ENCODE peak calls at places on chromosomes 11 and 22, in five cellular contexts. L is PC-3, C is LNCaP clone FGC, F is A549, D is HCT116. I is an unnamed sample.
A peak's percentile ranks its signal among the peaks of the same experiment; 100 is the strongest.

GRCh38 chr11:129894281-129895125 is 875 bp downstream of the NFRKB start:
- DNase-seq in L (peak; percentile 21), C (no peak), F (no peak), D (no peak), I (no peak)

GRCh38 chr22:38694945-38695344 is 5.8 kb downstream of the JOSD1 start:
- DNase-seq in L (no peak), C (no peak), F (no peak), D (no peak), I (no peak)

GRCh38 chr11:27233654-27234042 is 129.4 kb downstream of the CCDC34 start:
- DNase-seq in L (no peak), C (no peak), F (no peak), D (no peak), I (no peak)

GRCh38 chr22:33271390-33272161 is 213.4 kb upstream of the SYN3 start:
- DNase-seq in L (no peak), C (peak; percentile 71), F (no peak), D (no peak), I (no peak)

GRCh38 chr11:78339483-78339882 is 78.1 kb downstream of the GAB2 start:
- DNase-seq in L (no peak), C (no peak), F (no peak), D (no peak), I (no peak)

GRCh38 chr22:47190276-47190956 is 428.0 kb downstream of the TBC1D22A start:
- DNase-seq in L (no peak), C (no peak), F (no peak), D (no peak), I (no peak)

GRCh38 chr11:79437274-79437980 is 3.4 kb downstream of the TENM4 start:
- DNase-seq in L (no peak), C (no peak), F (no peak), D (no peak), I (no peak)

GRCh38 chr11:17978553-17979287 is 34.1 kb downstream of the SERGEF start:
- DNase-seq in L (peak; percentile 67), C (peak; percentile 30), F (peak; percentile 72), D (no peak), I (no peak)

GRCh38 chr22:32794449-32795213 is 6.9 kb upstream of the TIMP3 start:
- DNase-seq in L (no peak), C (no peak), F (no peak), D (peak; percentile 10), I (no peak)

GRCh38 chr11:44950036-44950624 is 553 bp downstream of the TP53I11 start:
- DNase-seq in L (no peak), C (no peak), F (no peak), D (no peak), I (no peak)

GRCh38 chr11:100789500-100789899 is 102.4 kb downstream of the ARHGAP42 start:
- DNase-seq in L (peak; percentile 33), C (no peak), F (no peak), D (no peak), I (no peak)

GRCh38 chr22:50530280-50530856 is 556 bp upstream of the TYMP start:
- DNase-seq in L (peak; percentile 68), C (peak; percentile 74), F (peak; percentile 54), D (peak; percentile 73), I (no peak)

GRCh38 chr22:38823637-38824036 is 20.2 kb downstream of the NPTXR start:
- DNase-seq in L (no peak), C (no peak), F (no peak), D (no peak), I (no peak)

DNA sequence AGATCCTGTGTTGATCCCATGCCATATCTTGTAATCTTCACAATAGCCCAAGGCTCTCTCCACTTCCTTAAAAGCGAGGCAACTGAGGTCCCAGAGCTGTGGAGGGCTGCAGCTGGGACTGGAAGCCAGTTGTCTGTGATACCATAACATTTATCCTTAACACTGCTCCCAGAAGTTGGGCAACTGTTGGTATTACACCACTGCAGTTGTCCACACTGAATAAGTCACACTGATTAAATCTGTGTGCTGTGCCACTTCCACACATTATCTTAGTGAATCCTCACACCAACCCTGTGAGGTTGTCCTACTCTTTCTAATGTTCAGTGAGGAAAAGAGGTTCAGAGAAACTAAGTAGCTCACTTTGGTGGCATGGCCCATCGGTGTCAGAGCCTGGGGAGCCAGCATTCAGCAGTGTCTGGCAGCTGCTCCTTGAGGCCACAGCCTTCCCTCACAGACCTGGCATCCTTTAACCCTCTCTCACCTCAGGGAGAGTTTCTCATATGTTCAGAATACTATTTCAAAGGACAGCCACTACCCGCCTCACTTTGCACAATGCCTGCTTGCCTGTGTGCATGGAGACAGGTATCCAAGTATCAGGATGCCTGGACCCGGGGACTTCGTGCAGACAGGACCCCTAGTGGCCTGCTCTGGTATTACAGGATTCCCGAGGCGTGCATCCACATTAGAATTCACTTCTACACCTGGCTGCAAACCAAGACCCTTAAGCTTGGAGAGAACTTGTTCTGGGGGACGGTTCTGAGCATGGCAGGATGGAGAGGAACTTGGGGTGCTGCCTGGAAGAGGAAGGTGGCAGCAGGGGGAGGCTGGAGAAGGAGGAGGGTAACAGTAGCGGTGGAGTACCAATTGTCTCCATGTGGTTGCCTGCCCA is 221.9 kb upstream of the TBCEL start:
- DNase-seq in L (peak; percentile 76), C (peak; percentile 19), F (peak; percentile 50), D (peak; percentile 32), I (peak; percentile 80)
- TF ChIP-seq CTCF in L (peak; percentile 95), C (peak; percentile 82), F (peak; percentile 49), D (peak; percentile 95), I (no peak)

GRCh38 chr11:69950120-69950519 is 128.0 kb upstream of the ANO1 start:
- DNase-seq in L (peak; percentile 72), C (peak; percentile 10), F (peak; percentile 52), D (peak; percentile 58), I (no peak)
- TF ChIP-seq CTCF in L (peak; percentile 98), C (peak; percentile 55), F (peak; percentile 38), D (peak; percentile 84), I (no peak)

DNA sequence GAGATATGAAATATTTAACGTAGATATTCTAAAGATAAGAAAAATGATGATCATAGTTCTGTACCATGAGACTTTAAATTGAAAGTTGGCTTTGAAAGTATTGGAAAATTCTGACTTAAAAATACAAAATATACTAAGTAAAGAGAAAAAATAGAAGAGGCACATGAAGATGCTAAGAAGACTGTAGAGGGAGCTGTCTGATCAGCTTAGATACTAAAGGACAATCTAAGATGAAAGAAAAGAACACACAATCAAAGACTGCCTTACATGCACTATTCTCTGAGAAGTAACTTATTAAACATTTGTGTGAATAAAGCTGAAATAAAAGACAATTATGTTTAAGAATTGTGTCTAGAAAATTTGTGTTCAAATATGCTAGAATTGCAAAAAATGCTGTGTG is 55.1 kb downstream of the RBMXL2 start:
- DNase-seq in L (peak; percentile 56), C (peak; percentile 14), F (no peak), D (peak; percentile 8), I (no peak)
- TF ChIP-seq CTCF in L (peak; percentile 72), C (peak; percentile 58), F (peak; percentile 38), D (peak; percentile 28), I (no peak)

DNA sequence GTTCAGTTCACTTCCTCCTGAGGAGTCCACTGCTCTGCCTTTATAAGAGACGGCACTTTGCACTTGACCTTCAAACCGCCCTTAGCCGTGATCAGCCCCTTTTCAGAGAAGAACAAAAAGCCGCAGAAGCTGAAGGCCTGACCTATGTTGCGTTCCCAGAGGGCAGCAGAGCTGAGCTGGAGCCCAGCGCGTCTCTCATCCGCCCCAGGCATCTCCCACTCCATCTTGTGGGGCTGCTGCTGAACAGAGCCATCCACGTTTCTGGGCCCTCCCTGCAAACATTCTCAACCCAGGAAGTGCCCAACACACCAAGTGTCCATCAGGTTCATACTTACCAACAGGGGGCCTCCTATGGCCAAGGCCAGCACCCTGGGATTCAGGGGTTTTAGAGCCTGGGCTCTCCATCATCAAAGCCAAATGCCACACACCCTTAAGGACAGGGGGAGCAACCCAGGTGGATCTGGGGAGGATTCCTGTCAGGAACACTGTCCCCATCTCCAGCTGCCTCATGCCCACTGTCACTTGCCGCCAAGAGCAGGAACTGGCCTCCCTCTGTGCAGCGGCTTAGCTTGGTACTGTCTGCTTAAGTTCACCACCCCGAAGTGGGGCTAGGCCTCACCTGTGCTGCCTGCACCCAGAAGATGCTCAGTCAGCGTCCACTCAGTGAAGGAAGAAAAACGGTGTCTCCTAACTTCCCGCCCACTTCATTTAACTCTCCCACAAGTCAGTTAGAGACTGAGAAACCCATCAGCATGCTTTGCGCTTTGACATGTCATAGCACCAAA is 16.0 kb upstream of the EFCAB6 start:
- DNase-seq in L (no peak), C (no peak), F (no peak), D (no peak), I (no peak)
- TF ChIP-seq CTCF in L (peak; percentile 15), C (no peak), F (no peak), D (peak; percentile 23), I (no peak)

DNA sequence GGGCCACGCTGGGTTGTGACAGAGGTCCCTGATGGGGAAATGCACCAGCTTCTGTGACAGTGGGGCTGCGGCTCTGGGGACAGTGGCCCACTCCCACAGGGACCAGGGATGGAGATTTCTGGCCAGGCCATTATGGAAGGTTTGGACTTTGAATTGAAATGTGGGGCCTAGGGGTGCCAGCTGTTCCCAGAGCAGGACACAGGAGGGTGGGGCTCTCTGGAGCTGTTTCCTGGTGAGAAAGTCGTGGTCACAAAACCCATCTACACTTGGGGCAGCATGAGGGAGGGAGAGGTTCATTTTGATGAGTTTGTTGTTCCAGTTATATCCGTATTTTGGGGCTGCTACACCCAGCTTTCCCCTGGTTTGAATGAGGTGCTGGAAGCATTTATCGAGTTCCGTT is 52.2 kb downstream of the LRP5 start:
- DNase-seq in L (no peak), C (no peak), F (no peak), D (no peak), I (no peak)
- TF ChIP-seq CTCF in L (no peak), C (no peak), F (no peak), D (no peak), I (no peak)

GRCh38 chr11:63635762-63636465 is 21.7 kb upstream of the PLAAT3 start:
- DNase-seq in L (peak; percentile 83), C (peak; percentile 36), F (peak; percentile 81), D (peak; percentile 28), I (no peak)

GRCh38 chr11:63639195-63639832 is 25.1 kb upstream of the PLAAT3 start:
- DNase-seq in L (peak; percentile 64), C (no peak), F (peak; percentile 31), D (no peak), I (no peak)

GRCh38 chr11:63643205-63643604 is 28.0 kb downstream of the ATL3 start:
- DNase-seq in L (no peak), C (no peak), F (no peak), D (no peak), I (no peak)

GRCh38 chr11:63641727-63642126 is 27.5 kb upstream of the PLAAT3 start:
- DNase-seq in L (no peak), C (no peak), F (no peak), D (no peak), I (no peak)
- TF ChIP-seq CTCF in L (peak; percentile 47), C (no peak), F (peak; percentile 24), D (peak; percentile 6), I (no peak)

DNA sequence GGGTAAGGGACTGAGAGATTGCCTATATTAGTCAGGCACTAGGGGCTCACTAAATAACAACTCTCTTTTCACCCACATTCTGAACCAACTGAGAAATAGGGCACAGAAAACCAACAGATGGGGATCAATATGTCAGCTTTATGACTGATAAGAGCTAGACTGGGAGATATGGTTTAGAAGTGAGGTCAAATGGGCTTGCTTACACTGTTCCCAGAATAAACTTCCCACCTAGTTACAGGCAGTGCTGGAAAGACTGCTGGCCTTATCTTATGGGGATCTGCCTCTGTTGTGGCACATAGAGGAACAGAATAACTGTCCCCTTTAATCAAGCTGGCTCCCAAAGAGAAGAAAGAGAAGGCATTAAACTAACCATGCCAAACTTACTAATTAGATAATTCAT is 10.6 kb upstream of the RRAS2 start:
- DNase-seq in L (no peak), C (no peak), F (no peak), D (no peak), I (no peak)
- TF ChIP-seq CTCF in L (no peak), C (no peak), F (no peak), D (no peak), I (no peak)

I was measured in omental fat pad.